ENCODE peak calls at places on chromosomes 12 and 14, in five cellular contexts. G is PC-3, H is heart right ventricle, U is gastrocnemius medialis, P is HL-60. I is an unnamed sample. For H3K27me3, the result is how much of the 10 kb centered on the place peaks cover.

GRCh38 chr14:56189306-56189705 is 71.1 kb downstream of the PELI2 start:
- DNase-seq in G (peak), H (no peak), U (no peak), P (no peak), I (no peak)

GRCh38 chr14:58690801-58691516 is 53.2 kb downstream of the DACT1 start:
- DNase-seq in G (no peak), H (no peak), U (no peak), P (no peak), I (no peak)

GRCh38 chr14:84001023-84001422 is 1528.9 kb upstream of the FLRT2 start:
- DNase-seq in G (no peak), H (no peak), U (no peak), P (no peak), I (no peak)

GRCh38 chr12:105831372-105831771 is 307.4 kb downstream of the NUAK1 start:
- DNase-seq in G (no peak), H (no peak), U (no peak), P (no peak), I (no peak)

GRCh38 chr12:90672081-90672480 is 282.9 kb downstream of the CCER1 start:
- DNase-seq in G (no peak), H (no peak), U (no peak), P (no peak), I (no peak)

GRCh38 chr12:112843272-112843671 is 51.7 kb downstream of the RPH3A start:
- DNase-seq in G (no peak), H (no peak), U (no peak), P (no peak), I (no peak)

GRCh38 chr12:27861428-27862167 is 81.6 kb upstream of the MANSC4 start:
- DNase-seq in G (no peak), H (peak), U (peak), P (no peak), I (no peak)

GRCh38 chr12:91889970-91890369 is 255.7 kb downstream of the BTG1 start:
- DNase-seq in G (no peak), H (no peak), U (no peak), P (no peak), I (no peak)

GRCh38 chr12:116490481-116490880 is 68.7 kb upstream of the MAP1LC3B2 start:
- DNase-seq in G (peak), H (no peak), U (no peak), P (no peak), I (no peak)

GRCh38 chr12:72278894-72279293 is 6.7 kb downstream of the TRHDE start:
- DNase-seq in G (no peak), H (no peak), U (no peak), P (no peak), I (no peak)

GRCh38 chr12:85947286-85947685 is 73.2 kb downstream of the NTS start:
- DNase-seq in G (no peak), H (no peak), U (no peak), P (no peak), I (no peak)

GRCh38 chr12:111753144-111753881 is 13.4 kb upstream of the ALDH2 start:
- DNase-seq in G (peak), H (peak), U (no peak), P (peak), I (peak)

GRCh38 chr14:98766818-98767217 is 505.2 kb downstream of the BCL11B start:
- DNase-seq in G (no peak), H (no peak), U (no peak), P (peak), I (no peak)

GRCh38 chr12:108686753-108687152 is 44.6 kb downstream of the CORO1C start:
- DNase-seq in G (no peak), H (peak), U (peak), P (peak), I (no peak)

GRCh38 chr12:15936751-15937150 is 25.6 kb downstream of the DERA start:
- DNase-seq in G (no peak), H (no peak), U (no peak), P (no peak), I (no peak)

GRCh38 chr14:81565441-81566290 is 32.0 kb upstream of the SEL1L start:
- DNase-seq in G (peak), H (peak), U (no peak), P (peak), I (no peak)

GRCh38 chr12:89731614-89732013 is 23.0 kb upstream of the ATP2B1 start:
- DNase-seq in G (peak), H (no peak), U (no peak), P (no peak), I (no peak)

GRCh38 chr12:6532927-6533652 is 1.2 kb upstream of the GAPDH start:
- DNase-seq in G (peak), H (peak), U (no peak), P (peak), I (no peak)

GRCh38 chr12:65878540-65878939 is 54.3 kb downstream of the HMGA2 start:
- DNase-seq in G (peak), H (no peak), U (no peak), P (no peak), I (no peak)

GRCh38 chr14:85416771-85417170 is 113.2 kb upstream of the FLRT2 start:
- DNase-seq in G (peak), H (no peak), U (no peak), P (peak), I (no peak)

GRCh38 chr14:30876692-30877091 is 2.3 kb downstream of the COCH start:
- DNase-seq in G (no peak), H (no peak), U (no peak), P (no peak), I (no peak)

GRCh38 chr12:46831335-46832083 is 5.7 kb upstream of the SLC38A4 start:
- DNase-seq in G (no peak), H (peak), U (peak), P (no peak), I (peak)

GRCh38 chr12:18589316-18589715 is 148.5 kb downstream of the PLCZ1 start:
- DNase-seq in G (no peak), H (no peak), U (no peak), P (no peak), I (no peak)

GRCh38 chr12:93275589-93275988 is 102.1 kb upstream of the NUDT4 start:
- DNase-seq in G (no peak), H (no peak), U (peak), P (no peak), I (no peak)

GRCh38 chr12:23464241-23464812 is 485.1 kb downstream of the SOX5 start:
- DNase-seq in G (no peak), H (no peak), U (no peak), P (no peak), I (no peak)

DNA sequence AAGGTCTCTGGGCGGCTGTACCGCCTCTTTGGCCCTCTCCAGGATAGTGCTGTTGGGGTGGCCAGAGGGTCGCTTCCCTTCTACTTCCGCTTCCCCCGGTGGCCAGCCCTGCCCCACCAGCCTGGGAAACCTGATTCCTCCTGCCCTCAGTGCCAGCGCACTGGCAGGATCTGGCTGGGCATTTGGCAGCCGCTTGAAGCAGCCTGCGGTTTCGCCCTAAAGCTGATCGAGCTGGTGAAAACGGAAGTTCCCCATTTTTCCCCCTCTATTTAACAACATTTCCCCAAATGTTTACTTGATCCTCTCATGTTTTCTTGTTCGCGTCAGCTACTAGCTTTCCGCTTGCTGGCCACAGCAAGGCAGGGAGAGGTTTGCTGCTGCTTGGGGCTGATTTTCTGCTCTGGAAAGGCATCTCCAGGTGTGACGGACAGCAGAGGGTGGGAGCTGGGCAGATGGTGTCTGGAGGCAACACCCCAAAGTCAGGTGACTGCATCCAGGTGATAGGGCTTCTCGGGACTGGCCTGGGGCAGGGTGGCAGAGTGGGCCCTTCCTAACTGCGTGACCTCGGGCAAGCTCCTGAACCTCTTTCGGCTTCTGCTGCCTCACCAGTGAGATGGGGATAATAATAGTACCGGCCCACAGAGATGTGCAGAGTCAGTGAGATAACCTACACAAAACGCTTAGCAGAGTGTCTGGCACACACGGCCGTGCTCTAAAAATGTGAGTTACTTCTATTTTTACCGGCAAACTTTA is 53.0 kb downstream of the TSPAN9 start:
- DNase-seq in G (no peak), H (no peak), U (peak), P (peak), I (no peak)
- H3K27me3 ChIP-seq in G (under half), H (under half), U (under half), P (under half), I (under half)

DNA sequence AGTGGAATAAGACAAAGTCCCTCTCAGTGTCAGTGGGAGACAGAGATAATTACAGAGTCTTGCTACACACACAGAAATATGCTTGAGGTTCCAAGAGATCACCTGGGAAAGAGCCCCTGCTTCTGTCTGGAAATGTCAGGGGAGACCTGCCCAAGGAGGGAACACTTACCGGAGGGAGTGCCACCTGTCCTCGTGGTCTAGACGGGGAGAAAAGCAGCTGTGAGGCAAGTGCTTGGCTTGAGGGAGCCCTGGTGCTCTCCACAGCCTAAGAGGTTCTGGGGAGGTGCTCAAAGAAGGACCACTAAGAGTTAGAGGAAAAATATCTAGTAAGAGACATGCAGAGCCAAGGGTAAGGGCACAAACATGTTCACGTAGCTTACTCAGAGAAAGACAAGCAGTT is 38.1 kb upstream of the GNPNAT1 start:
- DNase-seq in G (no peak), H (no peak), U (no peak), P (no peak), I (no peak)
- TF ChIP-seq CTCF in G (no peak), H (no peak), U (no peak), P (no peak), I (no peak)

GRCh38 chr14:73896521-73896920 is 9.9 kb downstream of the ZNF410 start:
- DNase-seq in G (no peak), H (no peak), U (no peak), P (no peak), I (no peak)

GRCh38 chr14:73895939-73896338 is 9.3 kb downstream of the ZNF410 start:
- DNase-seq in G (no peak), H (no peak), U (no peak), P (no peak), I (no peak)
- H3K27ac ChIP-seq in G (no peak), H (no peak), U (no peak), P (no peak), I (no peak)

GRCh38 chr12:130701402-130701744 is 14.7 kb downstream of the RIMBP2 start:
- DNase-seq in G (no peak), H (no peak), U (no peak), P (no peak), I (no peak)

GRCh38 chr12:130695061-130695460 is 21.0 kb downstream of the RIMBP2 start:
- DNase-seq in G (no peak), H (no peak), U (no peak), P (no peak), I (no peak)

GRCh38 chr12:130700492-130701401 is 15.4 kb downstream of the RIMBP2 start:
- DNase-seq in G (no peak), H (no peak), U (no peak), P (no peak), I (no peak)

GRCh38 chr12:130698106-130698505 is 18.0 kb downstream of the RIMBP2 start:
- DNase-seq in G (peak), H (no peak), U (no peak), P (no peak), I (no peak)

DNA sequence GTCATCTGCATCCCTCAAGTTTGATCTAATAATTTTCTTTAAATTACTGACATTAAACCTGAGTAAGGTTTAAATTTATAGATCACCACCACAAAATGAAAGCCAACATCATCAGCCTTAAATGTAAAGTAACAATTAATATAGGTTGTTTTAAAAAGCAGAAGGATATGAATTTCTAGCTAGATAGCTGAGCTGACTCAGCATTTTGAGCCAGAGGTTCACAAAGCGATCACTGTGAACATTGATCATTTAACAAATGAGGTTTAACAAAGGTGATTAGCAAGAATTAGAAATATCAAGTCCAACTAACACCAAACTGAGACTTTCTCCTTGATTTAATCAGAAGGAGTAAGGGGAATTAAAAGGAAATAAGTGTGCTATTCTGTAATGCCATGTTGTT is 19.7 kb downstream of the RIMBP2 start:
- DNase-seq in G (no peak), H (no peak), U (no peak), P (no peak), I (no peak)
- H3K27me3 ChIP-seq in G (under half), H (under half), U (under half), P (under half), I (under half)

GRCh38 chr12:40312982-40313576 is 88.3 kb downstream of the LRRK2 start:
- DNase-seq in G (peak), H (no peak), U (no peak), P (peak), I (no peak)
- TF ChIP-seq CTCF in G (peak), H (peak), U (no peak), P (peak), I (peak)

GRCh38 chr12:56188116-56188785 is 1.0 kb downstream of the SMARCC2 start:
- DNase-seq in G (no peak), H (no peak), U (no peak), P (peak), I (no peak)
- H3K27ac ChIP-seq in G (no peak), H (peak), U (peak), P (peak), I (peak)

I was measured in ascending aorta.